ENCODE peak calls at places on chromosomes 1 and 21, in seven cellular contexts. One of them, this sample, is unnamed.

GRCh38 chr1:229298887-229299503 is 28.1 kb downstream of the RAB4A start:
- DNase-seq in cardiac muscle cell: no peak
- DNase-seq in CD8-positive, alpha-beta T cell: no peak
- DNase-seq in A549: no peak
- DNase-seq in osteoblast: no peak
- DNase-seq in AG04450: no peak
- DNase-seq in PC-9: no peak
- DNase-seq in this sample: no peak

GRCh38 chr21:35172231-35172630 is 123.1 kb upstream of the RUNX1 start:
- DNase-seq in A549: no peak
- DNase-seq in AG04450: no peak
- DNase-seq in osteoblast: no peak
- DNase-seq in cardiac muscle cell: no peak
- DNase-seq in CD8-positive, alpha-beta T cell: no peak
- DNase-seq in PC-9: no peak
- DNase-seq in this sample: no peak

GRCh38 chr1:237042892-237043576 is 1.1 kb downstream of the RYR2 start:
- DNase-seq in PC-9: no peak
- DNase-seq in AG04450: no peak
- DNase-seq in A549: no peak
- DNase-seq in CD8-positive, alpha-beta T cell: no peak
- DNase-seq in osteoblast: peak
- DNase-seq in cardiac muscle cell: peak
- DNase-seq in this sample: no peak

GRCh38 chr1:36924282-36924791 is 110.0 kb downstream of the GRIK3 start:
- DNase-seq in osteoblast: no peak
- DNase-seq in cardiac muscle cell: peak
- DNase-seq in PC-9: peak
- DNase-seq in CD8-positive, alpha-beta T cell: no peak
- DNase-seq in A549: peak
- DNase-seq in AG04450: no peak
- DNase-seq in this sample: peak

GRCh38 chr1:211511947-211512346 is 20.0 kb upstream of the RD3 start:
- DNase-seq in CD8-positive, alpha-beta T cell: no peak
- DNase-seq in cardiac muscle cell: no peak
- DNase-seq in PC-9: no peak
- DNase-seq in osteoblast: peak
- DNase-seq in A549: no peak
- DNase-seq in AG04450: no peak
- DNase-seq in this sample: no peak

GRCh38 chr1:109718495-109718894 is 6.4 kb downstream of the GSTM5 start:
- DNase-seq in AG04450: no peak
- DNase-seq in osteoblast: no peak
- DNase-seq in A549: peak
- DNase-seq in CD8-positive, alpha-beta T cell: no peak
- DNase-seq in PC-9: no peak
- DNase-seq in cardiac muscle cell: no peak
- DNase-seq in this sample: no peak

GRCh38 chr1:53862507-53862906 is 24.4 kb upstream of the NDC1 start:
- DNase-seq in AG04450: no peak
- DNase-seq in PC-9: no peak
- DNase-seq in CD8-positive, alpha-beta T cell: no peak
- DNase-seq in osteoblast: no peak
- DNase-seq in A549: no peak
- DNase-seq in cardiac muscle cell: no peak
- DNase-seq in this sample: no peak

GRCh38 chr1:10132852-10133251 is 77.5 kb upstream of the KIF1B start:
- DNase-seq in osteoblast: peak
- DNase-seq in A549: no peak
- DNase-seq in cardiac muscle cell: no peak
- DNase-seq in PC-9: no peak
- DNase-seq in AG04450: no peak
- DNase-seq in CD8-positive, alpha-beta T cell: no peak
- DNase-seq in this sample: no peak

GRCh38 chr1:5595531-5596170 is 396.6 kb downstream of the NPHP4 start:
- DNase-seq in PC-9: no peak
- DNase-seq in AG04450: no peak
- DNase-seq in CD8-positive, alpha-beta T cell: no peak
- DNase-seq in cardiac muscle cell: no peak
- DNase-seq in A549: no peak
- DNase-seq in osteoblast: no peak
- DNase-seq in this sample: no peak

GRCh38 chr1:179287456-179287855 is 6.1 kb upstream of the SOAT1 start:
- DNase-seq in AG04450: no peak
- DNase-seq in osteoblast: no peak
- DNase-seq in CD8-positive, alpha-beta T cell: no peak
- DNase-seq in cardiac muscle cell: no peak
- DNase-seq in A549: peak
- DNase-seq in PC-9: no peak
- DNase-seq in this sample: no peak

GRCh38 chr21:30194701-30195299 is 21.1 kb downstream of the CLDN8 start:
- DNase-seq in PC-9: no peak
- DNase-seq in cardiac muscle cell: peak
- DNase-seq in AG04450: no peak
- DNase-seq in osteoblast: no peak
- DNase-seq in A549: peak
- DNase-seq in CD8-positive, alpha-beta T cell: no peak
- DNase-seq in this sample: no peak

GRCh38 chr1:205287076-205287475 is 34.5 kb downstream of the NUAK2 start:
- DNase-seq in cardiac muscle cell: no peak
- DNase-seq in CD8-positive, alpha-beta T cell: no peak
- DNase-seq in PC-9: no peak
- DNase-seq in osteoblast: peak
- DNase-seq in A549: no peak
- DNase-seq in AG04450: no peak
- DNase-seq in this sample: no peak

GRCh38 chr1:51616490-51616889 is 402 bp upstream of the OSBPL9 start:
- DNase-seq in cardiac muscle cell: no peak
- DNase-seq in A549: no peak
- DNase-seq in PC-9: no peak
- DNase-seq in AG04450: no peak
- DNase-seq in osteoblast: no peak
- DNase-seq in CD8-positive, alpha-beta T cell: no peak
- DNase-seq in this sample: no peak
- TF ChIP-seq CTCF in cardiac muscle cell: no peak
- TF ChIP-seq CTCF in A549: no peak
- TF ChIP-seq CTCF in PC-9: no peak
- TF ChIP-seq CTCF in AG04450: no peak
- TF ChIP-seq CTCF in osteoblast: no peak
- TF ChIP-seq CTCF in CD8-positive, alpha-beta T cell: no peak
- TF ChIP-seq CTCF in this sample: no peak

DNA sequence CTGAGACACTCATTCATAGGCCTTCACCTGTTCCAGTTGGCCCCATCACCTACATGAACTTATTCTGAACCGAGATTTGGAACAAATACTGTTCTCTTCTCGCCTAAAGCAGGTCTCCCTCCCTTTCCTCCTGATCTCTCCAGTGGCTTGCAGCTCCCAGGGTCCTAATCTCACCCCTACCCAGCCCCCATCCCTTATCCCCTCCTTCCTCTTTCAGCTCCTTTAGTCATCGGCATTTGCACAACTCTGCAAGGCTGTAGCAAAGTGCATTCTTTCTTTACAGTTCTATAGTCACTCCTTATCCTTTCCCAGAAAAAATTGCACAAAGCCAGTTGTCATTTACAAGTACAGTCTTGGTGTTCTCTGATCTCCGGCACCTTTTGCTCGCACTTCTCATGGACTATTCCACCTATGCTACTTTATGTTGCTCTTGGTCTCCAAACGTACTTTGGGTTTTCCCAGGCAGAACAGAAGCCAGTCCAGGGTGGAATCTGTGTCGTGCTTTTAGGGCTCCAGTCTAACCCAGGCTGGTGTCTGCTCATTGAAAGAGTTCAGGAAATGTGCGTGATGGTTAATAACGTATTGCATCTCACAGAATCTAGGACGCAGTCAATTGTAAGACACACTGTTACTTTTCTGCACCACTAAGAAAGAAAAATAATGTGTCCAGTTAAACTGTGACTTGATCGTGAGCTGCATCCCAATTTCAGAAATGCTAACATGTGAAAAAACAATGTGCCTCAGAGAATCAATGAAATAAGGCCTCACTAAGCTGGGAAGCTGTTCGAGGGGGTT is 955 bp downstream of the ABCA4 start:
- DNase-seq in CD8-positive, alpha-beta T cell: no peak
- DNase-seq in A549: no peak
- DNase-seq in AG04450: no peak
- DNase-seq in PC-9: no peak
- DNase-seq in osteoblast: no peak
- DNase-seq in cardiac muscle cell: no peak
- DNase-seq in this sample: no peak
- H3K4me3 ChIP-seq in CD8-positive, alpha-beta T cell: no peak
- H3K4me3 ChIP-seq in A549: no peak
- H3K4me3 ChIP-seq in AG04450: no peak
- H3K4me3 ChIP-seq in PC-9: no peak
- H3K4me3 ChIP-seq in osteoblast: no peak
- H3K4me3 ChIP-seq in cardiac muscle cell: no peak
- H3K4me3 ChIP-seq in this sample: no peak

DNA sequence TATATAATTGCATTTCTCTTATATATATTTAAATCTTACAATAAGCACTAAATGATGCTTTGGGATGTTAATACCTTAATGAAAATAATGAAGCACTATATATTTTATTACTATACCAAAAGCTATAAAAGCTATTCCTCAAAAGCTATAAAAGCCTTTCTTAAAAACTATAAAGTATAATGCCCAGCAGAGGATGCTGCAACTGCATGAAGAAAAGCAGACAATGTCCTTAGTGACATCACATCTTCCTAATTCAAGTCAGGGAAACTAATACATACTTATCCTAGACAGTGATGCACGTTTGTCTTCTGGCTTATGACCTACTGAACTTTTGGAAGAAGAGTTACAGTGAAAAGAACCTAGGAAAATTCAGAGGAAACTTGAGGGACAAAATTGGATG is 13.6 kb upstream of the C1orf185 start:
- DNase-seq in CD8-positive, alpha-beta T cell: no peak
- DNase-seq in cardiac muscle cell: no peak
- DNase-seq in PC-9: no peak
- DNase-seq in osteoblast: no peak
- DNase-seq in AG04450: no peak
- DNase-seq in A549: peak
- DNase-seq in this sample: no peak
- TF ChIP-seq CTCF in CD8-positive, alpha-beta T cell: no peak
- TF ChIP-seq CTCF in cardiac muscle cell: peak
- TF ChIP-seq CTCF in PC-9: peak
- TF ChIP-seq CTCF in osteoblast: peak
- TF ChIP-seq CTCF in AG04450: peak
- TF ChIP-seq CTCF in A549: peak
- TF ChIP-seq CTCF in this sample: no peak

GRCh38 chr1:200182701-200183100 is 155.2 kb downstream of the NR5A2 start:
- DNase-seq in osteoblast: no peak
- DNase-seq in AG04450: no peak
- DNase-seq in PC-9: no peak
- DNase-seq in A549: no peak
- DNase-seq in CD8-positive, alpha-beta T cell: no peak
- DNase-seq in cardiac muscle cell: no peak
- DNase-seq in this sample: no peak
- H3K4me3 ChIP-seq in osteoblast: no peak
- H3K4me3 ChIP-seq in AG04450: no peak
- H3K4me3 ChIP-seq in PC-9: no peak
- H3K4me3 ChIP-seq in A549: no peak
- H3K4me3 ChIP-seq in CD8-positive, alpha-beta T cell: no peak
- H3K4me3 ChIP-seq in cardiac muscle cell: no peak
- H3K4me3 ChIP-seq in this sample: no peak

DNA sequence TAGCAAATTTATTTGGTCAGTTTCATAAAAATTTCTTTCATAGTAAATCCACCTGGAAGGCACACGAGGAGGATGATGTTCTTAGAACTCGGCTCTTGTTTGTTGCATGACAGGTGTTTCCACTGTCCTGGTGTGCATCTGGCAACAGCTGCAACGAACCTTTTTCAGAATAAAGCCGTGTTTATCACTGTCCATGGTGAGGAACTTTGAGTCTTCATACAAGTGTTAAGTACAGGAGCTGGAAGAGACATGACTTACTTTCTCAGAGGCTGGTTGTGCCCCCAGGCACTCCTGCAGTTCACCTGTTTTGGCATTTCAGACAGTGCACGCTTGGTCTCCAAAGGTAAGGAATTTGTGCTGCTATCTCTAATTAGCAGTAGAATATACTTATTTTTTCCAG is 97.1 kb downstream of the ADAMTS1 start:
- DNase-seq in osteoblast: no peak
- DNase-seq in CD8-positive, alpha-beta T cell: no peak
- DNase-seq in cardiac muscle cell: no peak
- DNase-seq in AG04450: no peak
- DNase-seq in PC-9: no peak
- DNase-seq in A549: no peak
- DNase-seq in this sample: no peak
- TF ChIP-seq CTCF in osteoblast: no peak
- TF ChIP-seq CTCF in CD8-positive, alpha-beta T cell: no peak
- TF ChIP-seq CTCF in cardiac muscle cell: no peak
- TF ChIP-seq CTCF in AG04450: no peak
- TF ChIP-seq CTCF in PC-9: no peak
- TF ChIP-seq CTCF in A549: no peak
- TF ChIP-seq CTCF in this sample: no peak

DNA sequence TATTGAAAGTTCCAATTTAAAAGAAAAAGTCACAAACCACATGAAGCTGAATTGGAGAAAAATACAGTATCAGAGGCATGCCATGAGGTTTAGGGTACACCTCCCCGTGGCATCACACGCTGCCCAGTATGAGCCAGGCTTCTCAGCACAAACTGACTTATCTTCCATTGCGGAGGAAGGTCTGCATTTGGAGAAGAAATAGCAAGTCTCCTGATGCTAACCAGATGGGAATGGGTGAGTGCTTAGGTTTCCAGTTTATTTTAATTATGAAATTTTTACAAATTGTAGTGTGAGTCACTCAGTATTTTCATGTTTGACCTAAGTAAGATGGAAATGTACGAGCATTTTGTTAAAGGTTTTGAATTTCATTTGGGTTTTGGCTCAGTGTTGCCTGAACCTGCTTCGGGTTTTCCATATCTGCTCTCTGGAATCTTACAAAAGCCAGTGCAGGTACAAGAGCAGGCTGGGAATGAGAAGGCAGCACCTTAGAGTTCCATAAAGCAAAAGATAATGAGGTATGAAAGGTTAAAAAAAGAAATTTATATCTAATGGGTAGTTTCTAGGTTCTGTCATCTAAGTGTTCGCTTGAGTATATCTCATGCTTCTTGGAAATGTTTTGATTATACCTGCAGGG is 213.8 kb downstream of the PATJ start:
- DNase-seq in AG04450: no peak
- DNase-seq in CD8-positive, alpha-beta T cell: no peak
- DNase-seq in PC-9: no peak
- DNase-seq in osteoblast: no peak
- DNase-seq in A549: no peak
- DNase-seq in cardiac muscle cell: no peak
- DNase-seq in this sample: no peak
- H3K4me3 ChIP-seq in AG04450: no peak
- H3K4me3 ChIP-seq in CD8-positive, alpha-beta T cell: no peak
- H3K4me3 ChIP-seq in PC-9: no peak
- H3K4me3 ChIP-seq in osteoblast: no peak
- H3K4me3 ChIP-seq in A549: no peak
- H3K4me3 ChIP-seq in cardiac muscle cell: no peak
- H3K4me3 ChIP-seq in this sample: no peak

This sample was measured in HFF-Myc.